ENCODE peak calls at places on chromosomes 11 and 22, in six cellular contexts. One of them, this sample, is unnamed.

GRCh38 chr22:43777204-43777671 is 34.9 kb downstream of the EFCAB6 start:
- DNase-seq in endodermal cell: no peak
- DNase-seq in GM10248: no peak
- DNase-seq in CD8-positive, alpha-beta T cell: no peak
- DNase-seq in A549: peak
- DNase-seq in tibial nerve: no peak
- DNase-seq in this sample: no peak

GRCh38 chr11:100735949-100736675 is 49.0 kb downstream of the ARHGAP42 start:
- DNase-seq in endodermal cell: peak
- DNase-seq in GM10248: no peak
- DNase-seq in CD8-positive, alpha-beta T cell: no peak
- DNase-seq in A549: peak
- DNase-seq in tibial nerve: no peak
- DNase-seq in this sample: no peak

GRCh38 chr11:124946735-124947141 is 7.3 kb upstream of the CCDC15 start:
- DNase-seq in endodermal cell: no peak
- DNase-seq in GM10248: no peak
- DNase-seq in CD8-positive, alpha-beta T cell: no peak
- DNase-seq in A549: no peak
- DNase-seq in tibial nerve: no peak
- DNase-seq in this sample: no peak

GRCh38 chr22:38943181-38943580 is 14.2 kb upstream of the APOBEC3A start:
- DNase-seq in endodermal cell: no peak
- DNase-seq in GM10248: no peak
- DNase-seq in CD8-positive, alpha-beta T cell: no peak
- DNase-seq in A549: no peak
- DNase-seq in tibial nerve: no peak
- DNase-seq in this sample: no peak

GRCh38 chr11:72624496-72625201 is 49.6 kb downstream of the PDE2A start:
- DNase-seq in endodermal cell: no peak
- DNase-seq in GM10248: no peak
- DNase-seq in CD8-positive, alpha-beta T cell: no peak
- DNase-seq in A549: no peak
- DNase-seq in tibial nerve: peak
- DNase-seq in this sample: no peak

GRCh38 chr11:92739020-92739419 is 230.4 kb upstream of the MTNR1B start:
- DNase-seq in endodermal cell: no peak
- DNase-seq in GM10248: no peak
- DNase-seq in CD8-positive, alpha-beta T cell: no peak
- DNase-seq in A549: no peak
- DNase-seq in tibial nerve: peak
- DNase-seq in this sample: no peak

GRCh38 chr11:120562806-120563425 is 51.4 kb downstream of the GRIK4 start:
- DNase-seq in endodermal cell: peak
- DNase-seq in GM10248: no peak
- DNase-seq in CD8-positive, alpha-beta T cell: no peak
- DNase-seq in A549: no peak
- DNase-seq in tibial nerve: no peak
- DNase-seq in this sample: no peak

GRCh38 chr11:2553886-2554285 is 109.1 kb downstream of the KCNQ1 start:
- DNase-seq in endodermal cell: peak
- DNase-seq in GM10248: no peak
- DNase-seq in CD8-positive, alpha-beta T cell: no peak
- DNase-seq in A549: no peak
- DNase-seq in tibial nerve: no peak
- DNase-seq in this sample: no peak

GRCh38 chr11:120146413-120147093 is 8.6 kb upstream of the TRIM29 start:
- DNase-seq in endodermal cell: peak
- DNase-seq in GM10248: no peak
- DNase-seq in CD8-positive, alpha-beta T cell: no peak
- DNase-seq in A549: no peak
- DNase-seq in tibial nerve: no peak
- DNase-seq in this sample: no peak

GRCh38 chr11:76150141-76150540 is 56.2 kb downstream of the WNT11 start:
- DNase-seq in endodermal cell: no peak
- DNase-seq in GM10248: no peak
- DNase-seq in CD8-positive, alpha-beta T cell: no peak
- DNase-seq in A549: no peak
- DNase-seq in tibial nerve: no peak
- DNase-seq in this sample: no peak

GRCh38 chr11:69474736-69475135 is 6.7 kb upstream of the LINC01488 start:
- DNase-seq in endodermal cell: no peak
- DNase-seq in GM10248: no peak
- DNase-seq in CD8-positive, alpha-beta T cell: no peak
- DNase-seq in A549: no peak
- DNase-seq in tibial nerve: no peak
- DNase-seq in this sample: no peak

GRCh38 chr11:89184021-89184420 is 6.3 kb downstream of the TYR start:
- DNase-seq in endodermal cell: no peak
- DNase-seq in GM10248: no peak
- DNase-seq in CD8-positive, alpha-beta T cell: no peak
- DNase-seq in A549: no peak
- DNase-seq in tibial nerve: no peak
- DNase-seq in this sample: no peak

GRCh38 chr11:17610402-17610894 is 63.4 kb downstream of the OTOG start:
- DNase-seq in endodermal cell: no peak
- DNase-seq in GM10248: peak
- DNase-seq in CD8-positive, alpha-beta T cell: no peak
- DNase-seq in A549: no peak
- DNase-seq in tibial nerve: no peak
- DNase-seq in this sample: no peak

GRCh38 chr22:22036588-22036987 is 54.0 kb upstream of the TOP3B start:
- DNase-seq in endodermal cell: no peak
- DNase-seq in GM10248: no peak
- DNase-seq in CD8-positive, alpha-beta T cell: no peak
- DNase-seq in A549: no peak
- DNase-seq in tibial nerve: no peak
- DNase-seq in this sample: no peak

GRCh38 chr11:125494987-125495725 is 909 bp downstream of the FEZ1 start:
- DNase-seq in endodermal cell: peak
- DNase-seq in GM10248: peak
- DNase-seq in CD8-positive, alpha-beta T cell: no peak
- DNase-seq in A549: no peak
- DNase-seq in tibial nerve: peak
- DNase-seq in this sample: peak

GRCh38 chr22:29457730-29458129 is 19.3 kb downstream of the RFPL1 start:
- DNase-seq in endodermal cell: peak
- DNase-seq in GM10248: peak
- DNase-seq in CD8-positive, alpha-beta T cell: no peak
- DNase-seq in A549: peak
- DNase-seq in tibial nerve: no peak
- DNase-seq in this sample: no peak

GRCh38 chr11:103947566-103947919 is 88.9 kb upstream of the DDI1 start:
- DNase-seq in endodermal cell: no peak
- DNase-seq in GM10248: no peak
- DNase-seq in CD8-positive, alpha-beta T cell: no peak
- DNase-seq in A549: no peak
- DNase-seq in tibial nerve: no peak
- DNase-seq in this sample: no peak

GRCh38 chr22:21697021-21697771 is 31.4 kb downstream of the PPIL2 start:
- DNase-seq in endodermal cell: peak
- DNase-seq in GM10248: no peak
- DNase-seq in CD8-positive, alpha-beta T cell: no peak
- DNase-seq in A549: no peak
- DNase-seq in tibial nerve: no peak
- DNase-seq in this sample: no peak

GRCh38 chr11:17596310-17596669 is 49.2 kb downstream of the OTOG start:
- DNase-seq in endodermal cell: peak
- DNase-seq in GM10248: no peak
- DNase-seq in CD8-positive, alpha-beta T cell: no peak
- DNase-seq in A549: no peak
- DNase-seq in tibial nerve: no peak
- DNase-seq in this sample: no peak

GRCh38 chr11:78465169-78465942 is 47.7 kb upstream of the GAB2 start:
- DNase-seq in endodermal cell: no peak
- DNase-seq in GM10248: peak
- DNase-seq in CD8-positive, alpha-beta T cell: peak
- DNase-seq in A549: no peak
- DNase-seq in tibial nerve: no peak
- DNase-seq in this sample: no peak

GRCh38 chr11:126293726-126294125 is 10.1 kb upstream of the DCPS start:
- DNase-seq in endodermal cell: no peak
- DNase-seq in GM10248: no peak
- DNase-seq in CD8-positive, alpha-beta T cell: no peak
- DNase-seq in A549: no peak
- DNase-seq in tibial nerve: no peak
- DNase-seq in this sample: no peak

GRCh38 chr22:49892226-49892899 is 25.9 kb downstream of the ALG12 start:
- DNase-seq in endodermal cell: no peak
- DNase-seq in GM10248: no peak
- DNase-seq in CD8-positive, alpha-beta T cell: no peak
- DNase-seq in A549: no peak
- DNase-seq in tibial nerve: no peak
- DNase-seq in this sample: no peak

GRCh38 chr11:111528557-111528956 is 12.0 kb upstream of the LAYN start:
- DNase-seq in endodermal cell: no peak
- DNase-seq in GM10248: no peak
- DNase-seq in CD8-positive, alpha-beta T cell: no peak
- DNase-seq in A549: no peak
- DNase-seq in tibial nerve: no peak
- DNase-seq in this sample: no peak

GRCh38 chr22:19756288-19757128 is 4.1 kb upstream of the TBX1 start:
- DNase-seq in endodermal cell: peak
- DNase-seq in GM10248: peak
- DNase-seq in CD8-positive, alpha-beta T cell: peak
- DNase-seq in A549: peak
- DNase-seq in tibial nerve: peak
- DNase-seq in this sample: peak

GRCh38 chr11:65262775-65263174 is 1.0 kb downstream of the POLA2 start:
- DNase-seq in endodermal cell: no peak
- DNase-seq in GM10248: no peak
- DNase-seq in CD8-positive, alpha-beta T cell: no peak
- DNase-seq in A549: no peak
- DNase-seq in tibial nerve: no peak
- DNase-seq in this sample: no peak

GRCh38 chr11:65261591-65262380 is at the start of gene POLA2:
- DNase-seq in endodermal cell: peak
- DNase-seq in GM10248: peak
- DNase-seq in CD8-positive, alpha-beta T cell: peak
- DNase-seq in A549: peak
- DNase-seq in tibial nerve: peak
- DNase-seq in this sample: peak

GRCh38 chr11:65260756-65261590 is 789 bp upstream of the POLA2 start:
- DNase-seq in endodermal cell: no peak
- DNase-seq in GM10248: no peak
- DNase-seq in CD8-positive, alpha-beta T cell: no peak
- DNase-seq in A549: no peak
- DNase-seq in tibial nerve: peak
- DNase-seq in this sample: no peak

GRCh38 chr11:65262381-65262680 is 569 bp downstream of the POLA2 start:
- DNase-seq in endodermal cell: no peak
- DNase-seq in GM10248: no peak
- DNase-seq in CD8-positive, alpha-beta T cell: peak
- DNase-seq in A549: no peak
- DNase-seq in tibial nerve: peak
- DNase-seq in this sample: no peak

GRCh38 chr11:65266210-65266609 is 4.4 kb downstream of the POLA2 start:
- DNase-seq in endodermal cell: no peak
- DNase-seq in GM10248: no peak
- DNase-seq in CD8-positive, alpha-beta T cell: no peak
- DNase-seq in A549: no peak
- DNase-seq in tibial nerve: no peak
- DNase-seq in this sample: no peak
- TF ChIP-seq CTCF in endodermal cell: no peak
- TF ChIP-seq CTCF in GM10248: no peak
- TF ChIP-seq CTCF in CD8-positive, alpha-beta T cell: no peak
- TF ChIP-seq CTCF in A549: no peak
- TF ChIP-seq CTCF in tibial nerve: peak
- TF ChIP-seq CTCF in this sample: no peak

DNA sequence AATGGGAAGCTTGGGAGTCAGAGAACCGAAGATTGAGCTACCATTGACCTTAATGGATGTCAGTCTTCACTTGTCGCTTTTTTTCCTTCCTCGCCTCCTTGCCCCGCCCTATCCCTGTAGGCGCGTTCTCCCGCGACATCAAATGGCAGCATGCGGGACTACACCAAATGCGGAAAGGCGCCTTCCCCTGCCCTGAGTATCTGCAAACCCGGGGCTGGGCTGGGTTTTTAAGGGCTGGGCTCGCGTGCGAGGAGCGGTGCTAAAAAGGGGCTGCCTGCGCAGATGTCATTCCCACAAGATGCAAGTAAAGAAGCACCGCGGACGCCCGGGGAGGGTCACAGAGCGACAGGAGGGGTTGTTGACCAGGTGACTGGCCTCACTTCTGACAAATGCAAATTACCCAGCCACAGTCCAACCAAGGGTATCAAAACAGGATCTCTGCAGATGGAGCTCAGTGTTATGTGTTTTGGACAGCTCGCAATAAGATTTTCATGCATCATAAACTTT is 4.7 kb upstream of the FAM111B start:
- DNase-seq in endodermal cell: peak
- DNase-seq in GM10248: peak
- DNase-seq in CD8-positive, alpha-beta T cell: peak
- DNase-seq in A549: peak
- DNase-seq in tibial nerve: peak
- DNase-seq in this sample: peak
- TF ChIP-seq CTCF in endodermal cell: peak
- TF ChIP-seq CTCF in GM10248: peak
- TF ChIP-seq CTCF in CD8-positive, alpha-beta T cell: no peak
- TF ChIP-seq CTCF in A549: peak
- TF ChIP-seq CTCF in tibial nerve: peak
- TF ChIP-seq CTCF in this sample: peak

DNA sequence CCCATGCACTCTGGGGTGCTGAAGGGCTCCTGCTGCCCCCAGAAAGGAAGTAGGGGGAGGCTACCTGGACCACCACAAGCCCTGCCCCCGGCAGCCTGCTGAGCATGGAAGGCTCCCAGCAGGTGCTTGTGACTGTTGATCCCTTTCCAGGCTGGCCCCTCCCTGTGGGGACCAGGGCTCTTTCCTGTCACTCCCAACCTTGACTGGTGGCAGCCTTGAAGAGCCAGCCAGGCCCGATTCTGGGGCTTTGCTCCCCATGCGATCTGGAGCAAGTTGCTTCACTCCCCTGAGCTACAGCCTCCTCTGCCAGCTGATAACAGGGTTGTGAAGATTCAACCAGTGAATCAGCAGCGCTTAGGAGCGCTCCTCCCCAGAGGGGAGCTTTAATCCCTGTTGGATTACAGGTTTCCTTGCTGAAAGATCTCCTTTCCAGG is 4.6 kb upstream of the CST6 start:
- DNase-seq in endodermal cell: peak
- DNase-seq in GM10248: no peak
- DNase-seq in CD8-positive, alpha-beta T cell: no peak
- DNase-seq in A549: no peak
- DNase-seq in tibial nerve: no peak
- DNase-seq in this sample: no peak
- TF ChIP-seq CTCF in endodermal cell: no peak
- TF ChIP-seq CTCF in GM10248: no peak
- TF ChIP-seq CTCF in CD8-positive, alpha-beta T cell: no peak
- TF ChIP-seq CTCF in A549: no peak
- TF ChIP-seq CTCF in tibial nerve: no peak
- TF ChIP-seq CTCF in this sample: no peak

DNA sequence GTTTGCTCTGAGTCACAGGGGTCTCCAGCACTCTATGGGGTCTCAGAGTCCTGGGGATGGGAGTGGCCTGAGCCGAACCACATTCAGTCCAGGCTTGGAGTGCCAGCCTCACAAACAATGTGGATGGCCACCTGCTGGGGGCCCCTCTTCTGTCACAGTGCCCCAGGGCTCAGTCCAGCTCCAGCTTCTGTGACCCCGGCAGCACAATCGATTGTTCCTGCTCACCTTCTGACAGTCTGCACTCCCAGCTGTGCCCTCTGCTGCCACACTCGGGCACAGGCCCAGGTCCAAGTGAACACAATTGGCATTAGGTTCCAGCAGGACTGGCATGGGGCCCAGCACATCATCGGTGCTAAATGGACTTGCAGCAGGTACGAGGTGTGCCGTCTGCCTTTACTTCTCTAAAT is 84.8 kb downstream of the TP53I11 start:
- DNase-seq in endodermal cell: no peak
- DNase-seq in GM10248: no peak
- DNase-seq in CD8-positive, alpha-beta T cell: no peak
- DNase-seq in A549: no peak
- DNase-seq in tibial nerve: no peak
- DNase-seq in this sample: no peak
- TF ChIP-seq CTCF in endodermal cell: no peak
- TF ChIP-seq CTCF in GM10248: no peak
- TF ChIP-seq CTCF in CD8-positive, alpha-beta T cell: no peak
- TF ChIP-seq CTCF in A549: no peak
- TF ChIP-seq CTCF in tibial nerve: no peak
- TF ChIP-seq CTCF in this sample: no peak

This sample was measured in progenitor cell of endocrine pancreas.